ENCODE peak calls at places on chromosome 15, in ten cellular contexts. L is hepatic stellate cell; K is ACHN; V is NCI-H1092; D is foreskin fibroblast; W is NCI-H187 treated with DMSO at 0.1 percent for 48 hours; I is stimulated activated CD4-positive, alpha-beta T cell treated with anti-CD3 and anti-CD28 coated beads, Interleukin-4, amount 100 ng/mL, for 1 hour; G is CD4-positive, alpha-beta T cell; O is T-helper 1 cell; B is nephron progenitor cell. U is an unnamed sample.

GRCh38 chr15:80251505-80252280 is at the start of gene CTXND1:
- DNase-seq in G (no peak), O (no peak), I (no peak), L (no peak), D (no peak), B (peak; percentile 66), K (no peak), W (no peak), V (no peak), U (no peak)

GRCh38 chr15:100307241-100307855 is 34.4 kb downstream of the ADAMTS17 start:
- DNase-seq in V (peak; percentile 84), O (no peak), L (no peak), W (no peak), K (no peak), D (no peak), G (no peak), B (no peak), I (no peak), U (no peak)

GRCh38 chr15:89406756-89407650 is 72.4 kb upstream of the POLG start:
- DNase-seq in D (no peak), V (no peak), B (no peak), G (no peak), K (no peak), I (no peak), L (no peak), W (no peak), O (no peak), U (no peak)

GRCh38 chr15:60223161-60223560 is 174.6 kb downstream of the ANXA2 start:
- DNase-seq in I (no peak), W (peak; percentile 27), L (no peak), K (peak; percentile 73), B (no peak), O (no peak), G (no peak), D (no peak), V (peak; percentile 6), U (no peak)

GRCh38 chr15:82894971-82895520 is 57.5 kb downstream of the HOMER2 start:
- DNase-seq in G (no peak), L (no peak), V (no peak), D (no peak), I (no peak), B (no peak), K (no peak), W (no peak), O (no peak), U (no peak)

GRCh38 chr15:59371458-59372351 is 966 bp downstream of the MYO1E start:
- DNase-seq in L (peak; percentile 54), I (peak; percentile 6), D (no peak), G (no peak), K (peak; percentile 32), W (no peak), O (no peak), V (no peak), B (peak; percentile 49), U (peak; percentile 55)

GRCh38 chr15:101536166-101536874 is 46.8 kb upstream of the PCSK6 start:
- DNase-seq in W (no peak), B (no peak), O (no peak), D (no peak), V (no peak), G (no peak), L (no peak), K (no peak), I (no peak), U (no peak)

GRCh38 chr15:94403246-94403824 is 172.0 kb downstream of the MCTP2 start:
- DNase-seq in W (no peak), O (no peak), L (no peak), D (no peak), B (no peak), K (no peak), V (no peak), G (no peak), I (no peak), U (no peak)

GRCh38 chr15:25849431-25849921 is 13.7 kb downstream of the ATP10A start:
- DNase-seq in D (peak; percentile 77), W (no peak), B (no peak), O (no peak), K (peak; percentile 59), I (no peak), L (peak; percentile 79), V (no peak), G (no peak), U (peak; percentile 9)

GRCh38 chr15:43948691-43949325 is 122.0 kb downstream of the WDR76 start:
- DNase-seq in K (no peak), I (no peak), D (no peak), G (no peak), V (no peak), W (no peak), B (no peak), L (no peak), O (no peak), U (no peak)

GRCh38 chr15:92012368-92012629 is 158.8 kb downstream of the SLCO3A1 start:
- DNase-seq in D (no peak), O (no peak), B (no peak), I (no peak), W (no peak), G (no peak), L (no peak), K (peak; percentile 34), V (no peak), U (no peak)

GRCh38 chr15:70376929-70377691 is 279.4 kb upstream of the TLE3 start:
- DNase-seq in O (no peak), I (no peak), L (no peak), K (no peak), W (no peak), G (no peak), D (peak; percentile 45), B (peak; percentile 63), V (peak; percentile 33), U (peak; percentile 25)

GRCh38 chr15:99416191-99417188 is 149.3 kb upstream of the MEF2A start:
- DNase-seq in O (no peak), K (no peak), L (no peak), D (no peak), G (no peak), W (no peak), B (no peak), V (no peak), I (no peak), U (no peak)

U was measured in small intestine.